ENCODE peak calls at places on chromosomes 12 and 14, in four cellular contexts. R is HepG2, D is HCT116, G is K562. H is an unnamed sample.

GRCh38 chr14:26925876-26926584 is 328.2 kb upstream of the NOVA1 start:
- DNase-seq in G (no peak), R (no peak), D (no peak), H (no peak)

GRCh38 chr12:15278816-15279658 is 43.3 kb upstream of the PTPRO start:
- DNase-seq in D (no peak), R (no peak), G (no peak), H (no peak)

GRCh38 chr14:105939810-105940508 is 413.6 kb downstream of the TMEM121 start:
- DNase-seq in R (no peak), G (no peak), D (no peak), H (no peak)

GRCh38 chr12:111768159-111768895 is 1.6 kb downstream of the ALDH2 start:
- DNase-seq in R (no peak), D (no peak), G (no peak), H (no peak)

GRCh38 chr14:99036594-99037293 is 235.3 kb downstream of the BCL11B start:
- DNase-seq in G (no peak), D (no peak), R (no peak), H (no peak)

GRCh38 chr12:83015390-83016225 is 328.9 kb downstream of the TMTC2 start:
- DNase-seq in G (peak; percentile 8), R (no peak), D (peak; percentile 23), H (no peak)

GRCh38 chr14:83874662-83875061 is 1655.3 kb upstream of the FLRT2 start:
- DNase-seq in R (no peak), G (no peak), D (no peak), H (no peak)

GRCh38 chr12:100473716-100474150 is at the start of gene NR1H4:
- DNase-seq in G (no peak), D (no peak), R (peak; percentile 32), H (no peak)

GRCh38 chr14:31207746-31208545 is at the start of gene HECTD1:
- DNase-seq in D (peak; percentile 67), R (peak; percentile 93), G (peak; percentile 90), H (peak; percentile 46)

DNA sequence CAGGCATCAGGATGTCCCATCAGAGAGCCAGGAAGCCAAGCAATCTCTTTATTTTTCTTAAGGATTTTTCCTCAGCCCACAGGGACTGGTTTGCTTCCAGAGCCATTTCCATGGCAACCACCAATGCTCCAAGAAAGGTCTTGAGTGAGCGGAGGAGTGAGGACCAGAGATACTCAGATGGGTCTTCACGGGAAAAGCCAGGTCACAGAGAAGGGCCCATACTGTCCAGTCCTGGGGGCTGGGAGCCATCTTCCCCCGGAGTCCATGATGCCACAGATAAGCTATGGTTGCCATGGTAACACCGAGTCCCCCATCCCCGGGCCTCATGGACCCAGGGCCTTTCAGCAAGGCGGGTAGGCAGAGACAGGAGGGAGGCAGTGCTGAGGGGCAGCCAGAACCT is 28.6 kb downstream of the CMKLR1 start:
- DNase-seq in D (no peak), G (peak; percentile 20), R (no peak), H (no peak)
- H3K4me1 ChIP-seq in D (peaks cover 10% of the 10 kb centered on the region), G (peaks cover 25% of the 10 kb centered on the region), R (peaks cover 68% of the 10 kb centered on the region), H (no peaks in the 10 kb centered on the region)

GRCh38 chr12:21501258-21502163 is at the start of the genes GOLT1B and RECQL:
- DNase-seq in D (peak; percentile 96), R (peak; percentile 98), G (peak; percentile 95), H (peak; percentile 94)
- TF ChIP-seq REST in D (no peak), R (no peak), G (no peak), H (no peak)

GRCh38 chr12:124087251-124088141 is 114.5 kb downstream of the ZNF664 start:
- DNase-seq in R (no peak), G (no peak), D (no peak), H (no peak)

GRCh38 chr12:124083708-124084107 is 110.7 kb downstream of the ZNF664 start:
- DNase-seq in R (no peak), G (no peak), D (no peak), H (no peak)

GRCh38 chr12:124086299-124086898 is 113.4 kb downstream of the ZNF664 start:
- DNase-seq in D (no peak), R (no peak), G (no peak), H (no peak)

GRCh38 chr12:124082676-124083075 is 109.7 kb downstream of the ZNF664 start:
- DNase-seq in D (no peak), G (no peak), R (no peak), H (no peak)

DNA sequence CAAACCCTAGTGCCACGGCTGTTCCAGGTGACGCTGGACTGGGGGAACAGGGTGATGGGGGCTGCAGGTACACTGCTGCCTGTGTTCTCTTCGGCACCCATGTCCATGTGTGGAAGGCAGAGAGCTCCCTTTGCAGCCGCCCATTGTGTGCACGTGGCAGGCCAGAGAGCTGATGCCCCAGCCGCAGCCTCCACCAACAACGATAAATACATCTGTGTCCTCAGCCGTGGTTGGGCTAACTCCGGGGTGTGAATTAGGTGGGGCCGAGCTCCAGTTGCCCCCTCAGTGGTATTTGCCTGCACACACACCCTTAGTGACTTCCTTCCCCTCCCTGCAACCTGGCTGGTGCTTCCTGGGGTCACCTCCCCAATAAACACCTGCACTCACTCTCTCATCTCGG is 112.4 kb downstream of the ZNF664 start:
- DNase-seq in G (no peak), D (no peak), R (no peak), H (no peak)
- TF ChIP-seq TCF7L2 in G (no peak), D (no peak), R (no peak), H (no peak)

GRCh38 chr14:64943981-64944520 is 1.5 kb upstream of the GPX2 start:
- DNase-seq in D (no peak), R (no peak), G (no peak), H (no peak)
- H3K4me1 ChIP-seq in D (no peaks in the 10 kb centered on the region), R (peaks cover 99% of the 10 kb centered on the region), G (no peaks in the 10 kb centered on the region), H (no peaks in the 10 kb centered on the region)

GRCh38 chr12:56152132-56152755 is at the start of gene MYL6B:
- DNase-seq in G (peak; percentile 94), D (peak; percentile 81), R (peak; percentile 83), H (peak; percentile 74)
- TF ChIP-seq REST in G (no peak), D (no peak), R (no peak), H (no peak)

H was measured in Panc1.